ENCODE peak calls at places on chromosomes 11 and 22, in ten cellular contexts. K is stimulated activated CD8-positive, alpha-beta memory T cell treated with anti-CD3 and anti-CD28 coated beads, Interleukin-2, amount 100 ng/mL, for 48 hours; I is GOT3; P is PC-3; Y is fibroblast of pulmonary artery; U is GM23338; M is AG04450; J is pancreas; E is neural progenitor cell; H is cerebellar cortex. W is an unnamed sample.

GRCh38 chr11:110093407-110094297 is 460 bp downstream of the ZC3H12C start:
- DNase-seq in I (no peak), H (peak), J (peak), M (no peak), U (peak), K (no peak), Y (peak), P (peak), E (peak), W (no peak)

GRCh38 chr22:40178417-40179409 is 988 bp downstream of the TNRC6B start:
- DNase-seq in E (peak), M (no peak), Y (peak), U (peak), I (no peak), H (peak), P (peak), K (peak), J (peak), W (peak)

GRCh38 chr11:111205622-111206385 is 39.7 kb upstream of the POU2AF2 start:
- DNase-seq in K (no peak), E (no peak), M (no peak), I (no peak), J (no peak), H (no peak), U (no peak), Y (no peak), P (peak), W (no peak)

GRCh38 chr11:61645179-61645868 is 34.9 kb upstream of the DAGLA start:
- DNase-seq in Y (no peak), E (peak), I (no peak), P (no peak), M (no peak), U (no peak), H (no peak), J (no peak), K (no peak), W (no peak)

GRCh38 chr11:111833524-111833923 is 37.9 kb downstream of the ALG9 start:
- DNase-seq in K (no peak), P (no peak), H (peak), M (no peak), E (no peak), J (no peak), Y (peak), U (peak), I (no peak), W (no peak)

GRCh38 chr11:86818466-86819282 is 18.3 kb downstream of the PRSS23 start:
- DNase-seq in I (no peak), U (peak), J (no peak), P (peak), H (peak), K (no peak), M (peak), Y (peak), E (peak), W (no peak)

GRCh38 chr11:88484873-88485621 is 147.5 kb upstream of the CTSC start:
- DNase-seq in I (no peak), J (no peak), E (peak), K (no peak), P (peak), M (no peak), Y (peak), H (peak), U (peak), W (peak)

GRCh38 chr11:38060930-38061329 is 1462.9 kb upstream of the RAG2 start:
- DNase-seq in M (no peak), H (no peak), P (peak), E (no peak), I (no peak), U (no peak), K (no peak), Y (no peak), J (no peak), W (no peak)

GRCh38 chr11:47264119-47264915 is 5.6 kb upstream of the MADD start:
- DNase-seq in P (no peak), E (no peak), H (no peak), Y (peak), J (no peak), M (peak), K (no peak), I (no peak), U (no peak), W (no peak)

GRCh38 chr11:125871391-125872137 is 15.9 kb upstream of the HYLS1 start:
- DNase-seq in E (peak), J (no peak), M (no peak), P (peak), U (peak), H (peak), K (no peak), Y (peak), I (no peak), W (peak)

GRCh38 chr11:69468911-69469885 is 12.3 kb upstream of the LINC01488 start:
- DNase-seq in M (no peak), H (no peak), I (no peak), J (no peak), U (no peak), E (no peak), Y (no peak), K (no peak), P (no peak), W (no peak)

GRCh38 chr22:46561435-46561905 is 24.1 kb upstream of the CELSR1 start:
- DNase-seq in J (no peak), H (peak), P (peak), Y (no peak), K (no peak), M (no peak), E (peak), U (peak), I (no peak), W (no peak)

GRCh38 chr11:133520707-133521106 is 11.6 kb downstream of the OPCML start:
- DNase-seq in U (no peak), P (no peak), K (no peak), M (no peak), E (no peak), J (peak), Y (no peak), I (no peak), H (no peak), W (no peak)